ENCODE peak calls at places on chromosomes 5 and 9, in nine cellular contexts. One of them, this sample, is unnamed.

GRCh38 chr5:141604318-141604717 is 14.5 kb downstream of the DIAPH1 start:
- DNase-seq in naive thymus-derived CD4-positive, alpha-beta T cell: no peak
- DNase-seq in AG08395: peak
- DNase-seq in activated CD4-positive, alpha-beta T cell treated with anti-CD3 and anti-CD28 coated beads for 48 hours: no peak
- DNase-seq in Karpas-422: no peak
- DNase-seq in tibial artery: peak
- DNase-seq in GM12865: no peak
- DNase-seq in endothelial cell: peak
- DNase-seq in NCI-H1105 treated with DMSO at 0.1 percent for 48 hours: no peak
- DNase-seq in this sample: no peak

GRCh38 chr9:88775559-88775958 is 215.7 kb upstream of the S1PR3 start:
- DNase-seq in endothelial cell: no peak
- DNase-seq in NCI-H1105 treated with DMSO at 0.1 percent for 48 hours: no peak
- DNase-seq in GM12865: no peak
- DNase-seq in activated CD4-positive, alpha-beta T cell treated with anti-CD3 and anti-CD28 coated beads for 48 hours: no peak
- DNase-seq in tibial artery: no peak
- DNase-seq in AG08395: no peak
- DNase-seq in Karpas-422: no peak
- DNase-seq in naive thymus-derived CD4-positive, alpha-beta T cell: no peak
- DNase-seq in this sample: no peak

GRCh38 chr9:116075191-116075590 is 78.4 kb upstream of the PAPPA start:
- DNase-seq in naive thymus-derived CD4-positive, alpha-beta T cell: no peak
- DNase-seq in endothelial cell: no peak
- DNase-seq in AG08395: peak
- DNase-seq in NCI-H1105 treated with DMSO at 0.1 percent for 48 hours: no peak
- DNase-seq in GM12865: no peak
- DNase-seq in activated CD4-positive, alpha-beta T cell treated with anti-CD3 and anti-CD28 coated beads for 48 hours: no peak
- DNase-seq in tibial artery: no peak
- DNase-seq in Karpas-422: no peak
- DNase-seq in this sample: no peak

GRCh38 chr9:97502222-97502983 is 937 bp downstream of the TMOD1 start:
- DNase-seq in GM12865: peak
- DNase-seq in naive thymus-derived CD4-positive, alpha-beta T cell: no peak
- DNase-seq in Karpas-422: no peak
- DNase-seq in NCI-H1105 treated with DMSO at 0.1 percent for 48 hours: no peak
- DNase-seq in AG08395: no peak
- DNase-seq in tibial artery: no peak
- DNase-seq in endothelial cell: no peak
- DNase-seq in activated CD4-positive, alpha-beta T cell treated with anti-CD3 and anti-CD28 coated beads for 48 hours: peak
- DNase-seq in this sample: no peak

GRCh38 chr5:118548761-118549160 is 439.6 kb downstream of the DTWD2 start:
- DNase-seq in Karpas-422: no peak
- DNase-seq in GM12865: no peak
- DNase-seq in tibial artery: no peak
- DNase-seq in AG08395: peak
- DNase-seq in NCI-H1105 treated with DMSO at 0.1 percent for 48 hours: no peak
- DNase-seq in naive thymus-derived CD4-positive, alpha-beta T cell: no peak
- DNase-seq in activated CD4-positive, alpha-beta T cell treated with anti-CD3 and anti-CD28 coated beads for 48 hours: no peak
- DNase-seq in endothelial cell: no peak
- DNase-seq in this sample: no peak

GRCh38 chr9:138101444-138102234 is 224.1 kb downstream of the CACNA1B start:
- DNase-seq in endothelial cell: no peak
- DNase-seq in activated CD4-positive, alpha-beta T cell treated with anti-CD3 and anti-CD28 coated beads for 48 hours: no peak
- DNase-seq in naive thymus-derived CD4-positive, alpha-beta T cell: no peak
- DNase-seq in NCI-H1105 treated with DMSO at 0.1 percent for 48 hours: no peak
- DNase-seq in GM12865: no peak
- DNase-seq in Karpas-422: no peak
- DNase-seq in AG08395: no peak
- DNase-seq in tibial artery: no peak
- DNase-seq in this sample: no peak

GRCh38 chr9:98256632-98257218 is 1.3 kb upstream of the TBC1D2 start:
- DNase-seq in endothelial cell: no peak
- DNase-seq in GM12865: no peak
- DNase-seq in tibial artery: no peak
- DNase-seq in AG08395: no peak
- DNase-seq in Karpas-422: peak
- DNase-seq in NCI-H1105 treated with DMSO at 0.1 percent for 48 hours: peak
- DNase-seq in activated CD4-positive, alpha-beta T cell treated with anti-CD3 and anti-CD28 coated beads for 48 hours: peak
- DNase-seq in naive thymus-derived CD4-positive, alpha-beta T cell: peak
- DNase-seq in this sample: peak

GRCh38 chr9:132826576-132827365 is 51.3 kb downstream of the AK8 start:
- DNase-seq in NCI-H1105 treated with DMSO at 0.1 percent for 48 hours: no peak
- DNase-seq in activated CD4-positive, alpha-beta T cell treated with anti-CD3 and anti-CD28 coated beads for 48 hours: no peak
- DNase-seq in naive thymus-derived CD4-positive, alpha-beta T cell: no peak
- DNase-seq in tibial artery: no peak
- DNase-seq in GM12865: no peak
- DNase-seq in endothelial cell: no peak
- DNase-seq in Karpas-422: no peak
- DNase-seq in AG08395: no peak
- DNase-seq in this sample: no peak

GRCh38 chr5:127968998-127969397 is 114.6 kb upstream of the SLC12A2 start:
- DNase-seq in GM12865: no peak
- DNase-seq in endothelial cell: no peak
- DNase-seq in Karpas-422: no peak
- DNase-seq in activated CD4-positive, alpha-beta T cell treated with anti-CD3 and anti-CD28 coated beads for 48 hours: no peak
- DNase-seq in AG08395: no peak
- DNase-seq in NCI-H1105 treated with DMSO at 0.1 percent for 48 hours: no peak
- DNase-seq in naive thymus-derived CD4-positive, alpha-beta T cell: no peak
- DNase-seq in tibial artery: no peak
- DNase-seq in this sample: no peak

GRCh38 chr5:61840354-61840753 is 465.7 kb upstream of the KIF2A start:
- DNase-seq in tibial artery: no peak
- DNase-seq in naive thymus-derived CD4-positive, alpha-beta T cell: no peak
- DNase-seq in endothelial cell: no peak
- DNase-seq in GM12865: no peak
- DNase-seq in NCI-H1105 treated with DMSO at 0.1 percent for 48 hours: no peak
- DNase-seq in activated CD4-positive, alpha-beta T cell treated with anti-CD3 and anti-CD28 coated beads for 48 hours: no peak
- DNase-seq in AG08395: no peak
- DNase-seq in Karpas-422: no peak
- DNase-seq in this sample: no peak

GRCh38 chr9:110072597-110073355 is 135.2 kb downstream of the C9orf152 start:
- DNase-seq in NCI-H1105 treated with DMSO at 0.1 percent for 48 hours: no peak
- DNase-seq in activated CD4-positive, alpha-beta T cell treated with anti-CD3 and anti-CD28 coated beads for 48 hours: no peak
- DNase-seq in Karpas-422: no peak
- DNase-seq in AG08395: no peak
- DNase-seq in naive thymus-derived CD4-positive, alpha-beta T cell: no peak
- DNase-seq in tibial artery: no peak
- DNase-seq in GM12865: no peak
- DNase-seq in endothelial cell: no peak
- DNase-seq in this sample: no peak

GRCh38 chr5:107790671-107791070 is 119.9 kb upstream of the EFNA5 start:
- DNase-seq in naive thymus-derived CD4-positive, alpha-beta T cell: no peak
- DNase-seq in NCI-H1105 treated with DMSO at 0.1 percent for 48 hours: no peak
- DNase-seq in endothelial cell: no peak
- DNase-seq in GM12865: no peak
- DNase-seq in tibial artery: no peak
- DNase-seq in Karpas-422: peak
- DNase-seq in AG08395: no peak
- DNase-seq in activated CD4-positive, alpha-beta T cell treated with anti-CD3 and anti-CD28 coated beads for 48 hours: no peak
- DNase-seq in this sample: no peak

GRCh38 chr9:124559871-124560270 is 52.7 kb upstream of the NR5A1 start:
- DNase-seq in endothelial cell: no peak
- DNase-seq in NCI-H1105 treated with DMSO at 0.1 percent for 48 hours: no peak
- DNase-seq in activated CD4-positive, alpha-beta T cell treated with anti-CD3 and anti-CD28 coated beads for 48 hours: no peak
- DNase-seq in tibial artery: no peak
- DNase-seq in naive thymus-derived CD4-positive, alpha-beta T cell: no peak
- DNase-seq in Karpas-422: no peak
- DNase-seq in GM12865: no peak
- DNase-seq in AG08395: peak
- DNase-seq in this sample: peak